ENCODE peak calls at places on chromosome 4, in four cellular contexts. G, V, J and I are unnamed samples.

GRCh38 chr4:8870647-8871416 is 807 bp downstream of the HMX1 start:
- DNase-seq in G (no peak), V (no peak), J (no peak), I (no peak)

GRCh38 chr4:107034091-107034698 is 1.9 kb downstream of the DKK2 start:
- DNase-seq in G (no peak), V (peak; percentile 58), J (no peak), I (peak; percentile 40)

GRCh38 chr4:41183021-41183553 is 31.3 kb downstream of the APBB2 start:
- DNase-seq in G (no peak), V (no peak), J (no peak), I (no peak)

GRCh38 chr4:36237366-36238353 is 6.7 kb downstream of the ARAP2 start:
- DNase-seq in G (no peak), V (no peak), J (no peak), I (no peak)

GRCh38 chr4:159358226-159358625 is 255.3 kb downstream of the RAPGEF2 start:
- DNase-seq in G (peak; percentile 90), V (peak; percentile 88), J (peak; percentile 22), I (peak; percentile 86)

GRCh38 chr4:24408640-24409039 is 175.7 kb downstream of the DHX15 start:
- DNase-seq in G (no peak), V (no peak), J (no peak), I (no peak)

GRCh38 chr4:1177274-1178141 is 5.1 kb upstream of the SPON2 start:
- DNase-seq in G (no peak), V (no peak), J (peak; percentile 7), I (peak; percentile 70)

GRCh38 chr4:145452447-145453162 is 29.0 kb upstream of the SMAD1 start:
- DNase-seq in G (no peak), V (no peak), J (peak; percentile 86), I (no peak)

GRCh38 chr4:145012841-145013240 is 85.2 kb downstream of the ANAPC10 start:
- DNase-seq in G (peak; percentile 71), V (peak; percentile 43), J (peak; percentile 41), I (peak; percentile 67)

GRCh38 chr4:146957252-146957651 is 11.6 kb upstream of the TTC29 start:
- DNase-seq in G (peak; percentile 85), V (peak; percentile 88), J (peak; percentile 78), I (peak; percentile 95)

GRCh38 chr4:38980903-38981676 is 51.1 kb downstream of the TMEM156 start:
- DNase-seq in G (peak; percentile 93), V (peak; percentile 88), J (no peak), I (peak; percentile 87)

GRCh38 chr4:44421330-44421729 is 27.3 kb downstream of the KCTD8 start:
- DNase-seq in G (no peak), V (no peak), J (peak; percentile 35), I (no peak)

GRCh38 chr4:67151376-67152343 is 393.6 kb downstream of the CENPC start:
- DNase-seq in G (no peak), V (no peak), J (no peak), I (no peak)

GRCh38 chr4:88285235-88285505 is 809 bp upstream of the PPM1K start:
- DNase-seq in G (no peak), V (no peak), J (no peak), I (no peak)

GRCh38 chr4:158043971-158044618 is 128.7 kb downstream of the GASK1B start:
- DNase-seq in G (no peak), V (no peak), J (no peak), I (no peak)

GRCh38 chr4:27217261-27217769 is 356.7 kb downstream of the STIM2 start:
- DNase-seq in G (peak; percentile 57), V (peak; percentile 43), J (peak; percentile 85), I (peak; percentile 92)

GRCh38 chr4:26785766-26786165 is 74.9 kb upstream of the STIM2 start:
- DNase-seq in G (no peak), V (no peak), J (no peak), I (no peak)

GRCh38 chr4:165844151-165844550 is 28.9 kb upstream of the TLL1 start:
- DNase-seq in G (no peak), V (no peak), J (no peak), I (no peak)

DNA sequence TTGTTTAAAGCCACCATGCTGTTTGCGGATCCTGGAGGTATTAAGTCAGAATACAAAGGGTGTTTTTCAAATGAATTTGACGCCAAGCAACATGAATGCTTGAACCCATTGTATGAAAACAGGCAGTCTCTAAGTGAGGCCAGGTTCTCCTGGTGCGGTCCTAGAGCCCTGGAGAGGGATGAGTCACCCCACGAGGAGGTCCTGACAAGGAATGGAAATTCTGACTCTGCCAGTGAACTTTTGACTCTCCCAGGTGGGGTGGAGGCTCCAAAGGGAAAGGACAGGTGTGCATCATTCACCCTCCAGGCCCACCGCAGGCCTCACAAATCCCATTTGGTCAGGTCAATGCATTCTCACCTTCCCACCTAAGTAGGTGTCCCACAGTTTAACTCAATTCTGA is 1.5 kb downstream of the TRIM2 start:
- DNase-seq in G (no peak), V (no peak), J (peak; percentile 76), I (peak; percentile 25)
- H3K4me3 ChIP-seq in G (no peak overlapping the region), V (no peak overlapping the region), J (peak overlapping the region; percentile 59), I (no peak overlapping the region)

GRCh38 chr4:156295676-156296075 is 342.0 kb upstream of the CTSO start:
- DNase-seq in G (peak; percentile 22), V (no peak), J (peak; percentile 13), I (peak; percentile 32)

GRCh38 chr4:156298230-156298629 is 344.6 kb upstream of the CTSO start:
- DNase-seq in G (peak; percentile 97), V (peak; percentile 99), J (no peak), I (peak; percentile 92)

GRCh38 chr4:156293657-156294297 is 340.1 kb upstream of the CTSO start:
- DNase-seq in G (peak; percentile 93), V (peak; percentile 59), J (peak; percentile 79), I (peak; percentile 89)

GRCh38 chr4:156291317-156291716 is 337.7 kb upstream of the CTSO start:
- DNase-seq in G (peak; percentile 74), V (peak; percentile 52), J (peak; percentile 65), I (peak; percentile 46)

GRCh38 chr4:156294577-156294976 is 340.9 kb upstream of the CTSO start:
- DNase-seq in G (peak; percentile 87), V (peak; percentile 79), J (peak; percentile 70), I (peak; percentile 71)
- TF ChIP-seq CTCF in G (peak; percentile 63), V (peak; percentile 43), J (peak; percentile 55), I (peak; percentile 47)

DNA sequence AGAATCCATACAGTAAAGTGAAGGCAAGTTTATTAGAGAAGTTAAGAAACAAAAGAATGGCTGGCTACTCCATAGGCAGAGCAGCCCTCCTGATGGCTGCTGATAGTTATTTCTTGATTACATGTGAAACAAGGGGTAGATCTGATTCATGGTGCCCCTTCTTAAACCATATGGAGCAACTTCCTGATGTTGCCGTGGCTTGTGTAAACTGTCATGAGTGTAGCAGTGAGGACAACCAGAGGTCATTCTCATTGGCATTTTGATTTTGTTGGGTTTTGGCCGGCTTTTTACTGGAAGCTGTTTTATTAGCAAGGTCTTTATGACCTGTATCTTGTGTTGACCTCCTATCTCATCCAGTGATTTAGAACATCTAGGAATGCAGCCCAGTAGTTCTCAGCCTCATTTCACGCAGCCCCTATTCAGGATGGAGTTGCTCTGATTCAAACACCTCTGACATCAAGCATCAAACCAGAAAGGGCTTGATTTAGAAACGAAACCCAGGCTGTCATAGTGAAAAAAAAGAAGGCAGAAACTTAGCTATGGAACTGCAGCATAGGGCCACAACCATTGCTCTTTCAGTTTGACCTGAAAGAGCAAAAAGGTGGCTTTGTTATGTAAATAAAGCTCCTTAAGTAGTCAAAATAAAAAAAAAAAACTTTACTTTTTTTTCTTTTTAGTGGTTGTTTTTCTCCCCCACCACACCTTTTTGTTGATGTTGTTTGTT is 37.8 kb downstream of the SPCS3 start:
- DNase-seq in G (peak; percentile 39), V (peak; percentile 26), J (no peak), I (peak; percentile 51)
- H3K4me3 ChIP-seq in G (no peak overlapping the region), V (no peak overlapping the region), J (no peak overlapping the region), I (no peak overlapping the region)

DNA sequence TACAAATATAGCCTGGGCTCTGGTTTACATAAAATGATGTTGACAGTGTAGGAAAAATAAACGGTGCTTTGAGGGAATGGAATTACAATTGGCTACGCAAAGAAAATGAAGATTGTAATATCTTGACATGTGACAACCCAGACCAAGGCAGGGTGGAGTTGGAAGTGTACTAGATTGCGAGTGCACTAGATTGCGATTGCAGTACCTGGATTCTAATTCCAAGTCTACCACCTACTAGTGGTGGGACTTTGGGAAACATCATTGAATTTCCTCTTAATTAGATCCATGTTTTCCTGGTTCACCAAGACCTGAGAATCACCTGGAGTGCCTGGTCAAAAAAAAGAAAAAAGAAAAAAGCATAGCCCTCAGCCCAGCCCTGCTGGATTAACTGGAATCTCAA is 18.6 kb downstream of the EGF start:
- DNase-seq in G (no peak), V (no peak), J (no peak), I (no peak)
- TF ChIP-seq CTCF in G (no peak), V (no peak), J (no peak), I (no peak)

GRCh38 chr4:2480649-2481048 is 11.7 kb downstream of the RNF4 start:
- DNase-seq in G (no peak), V (no peak), J (no peak), I (no peak)
- H3K4me3 ChIP-seq in G (no peak overlapping the region), V (no peak overlapping the region), J (no peak overlapping the region), I (no peak overlapping the region)

GRCh38 chr4:55819634-55820033 is at the start of gene EXOC1L:
- DNase-seq in G (no peak), V (no peak), J (no peak), I (peak; percentile 10)
- TF ChIP-seq CTCF in G (no peak), V (no peak), J (no peak), I (no peak)

DNA sequence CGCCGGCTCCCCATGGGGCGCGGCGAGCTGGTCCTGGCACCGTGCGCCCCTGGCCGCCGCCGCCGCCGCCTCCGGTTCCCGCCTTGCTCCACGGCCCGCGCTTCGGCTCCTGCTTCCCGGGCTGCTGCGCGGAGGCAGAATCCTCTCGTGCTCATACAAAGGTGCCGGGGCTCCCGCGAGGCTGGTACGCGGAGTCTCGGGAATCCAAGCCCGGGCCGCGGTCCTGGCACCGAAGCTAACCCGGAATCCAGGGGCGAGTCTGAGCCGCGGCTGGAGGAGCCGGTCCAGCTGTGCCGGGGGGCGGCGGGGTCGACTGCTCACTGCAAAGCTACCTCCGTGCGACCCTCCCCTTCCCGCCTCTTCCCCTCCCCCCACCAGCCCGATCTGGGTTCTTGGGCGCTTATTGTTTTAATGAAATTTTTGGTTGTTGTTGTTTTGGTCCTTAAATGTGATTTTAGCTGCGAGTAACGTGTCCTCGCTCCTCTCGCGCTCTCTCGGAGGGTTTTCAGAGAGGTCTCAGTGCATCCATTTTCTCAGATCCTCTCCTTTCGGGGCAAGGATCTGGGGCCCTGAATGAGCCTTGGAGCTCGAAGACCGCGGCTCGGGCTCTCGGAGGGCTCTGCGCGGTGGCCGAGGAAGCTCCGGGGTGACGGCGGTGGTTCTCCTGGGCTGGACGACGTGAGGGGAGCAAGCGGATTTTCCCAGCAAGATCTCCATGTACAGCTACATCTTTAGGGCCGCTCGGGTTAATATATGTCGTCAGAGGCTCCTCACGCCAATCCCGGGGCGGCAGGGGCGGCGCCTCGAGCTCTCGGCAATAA is at the start of gene HAND2:
- DNase-seq in G (peak; percentile 59), V (peak; percentile 73), J (no peak), I (peak; percentile 90)
- H3K4me3 ChIP-seq in G (peak within 1 kb of the TSS; percentile 40), V (peak within 1 kb of the TSS; percentile 71), J (no peak within 1 kb of the TSS), I (peak within 1 kb of the TSS; percentile 92)